ENCODE peak calls at places on chromosome 21, in four cellular contexts. X is GM12891, T is K562, Q is GM12878. P is an unnamed sample.
A peak's percentile ranks its signal among the peaks of the same experiment; 100 is the strongest.

GRCh38 chr21:36175771-36176565 is 19.3 kb downstream of the DOP1B start:
- DNase-seq in T (no peak), X (no peak), Q (no peak), P (no peak)

GRCh38 chr21:27590271-27590670 is 623.4 kb upstream of the ADAMTS5 start:
- DNase-seq in T (no peak), X (no peak), Q (no peak), P (no peak)

GRCh38 chr21:35796834-35797233 is 263.5 kb downstream of the SETD4 start:
- DNase-seq in T (no peak), Q (no peak), X (no peak), P (no peak)

GRCh38 chr21:44540741-44541288 is 820 bp upstream of the KRTAP10-1 start:
- DNase-seq in X (no peak), T (no peak), Q (no peak), P (no peak)

GRCh38 chr21:31713973-31714740 is 17.8 kb downstream of the SCAF4 start:
- DNase-seq in T (peak; percentile 81), X (no peak), Q (no peak), P (no peak)

GRCh38 chr21:42313501-42313969 is 1.7 kb downstream of the TFF3 start:
- DNase-seq in Q (no peak), X (no peak), T (no peak), P (no peak)

GRCh38 chr21:42220138-42220701 is 1.3 kb downstream of the ABCG1 start:
- DNase-seq in X (no peak), Q (no peak), T (peak; percentile 25), P (peak; percentile 20)

GRCh38 chr21:44846485-44847260 is 26.8 kb downstream of the PTTG1IP start:
- DNase-seq in T (peak; percentile 65), Q (no peak), X (no peak), P (peak; percentile 73)

GRCh38 chr21:23478381-23478780 is 2128.9 kb downstream of the MRPL39 start:
- DNase-seq in T (no peak), Q (no peak), X (no peak), P (no peak)

GRCh38 chr21:15742052-15742451 is 12.3 kb downstream of the USP25 start:
- DNase-seq in T (peak; percentile 72), Q (no peak), X (no peak), P (peak; percentile 53)

GRCh38 chr21:41695513-41695912 is 71.3 kb downstream of the RIPK4 start:
- DNase-seq in T (no peak), Q (no peak), X (no peak), P (no peak)

GRCh38 chr21:28943631-28944030 is 49.0 kb downstream of the LTN1 start:
- DNase-seq in X (no peak), Q (no peak), T (no peak), P (no peak)

GRCh38 chr21:38683222-38683621 is 122.5 kb upstream of the ETS2 start:
- DNase-seq in Q (no peak), X (no peak), T (no peak), P (no peak)
- TF ChIP-seq SPI1 in Q (no peak), X (no peak), T (no peak), P (no peak)

DNA sequence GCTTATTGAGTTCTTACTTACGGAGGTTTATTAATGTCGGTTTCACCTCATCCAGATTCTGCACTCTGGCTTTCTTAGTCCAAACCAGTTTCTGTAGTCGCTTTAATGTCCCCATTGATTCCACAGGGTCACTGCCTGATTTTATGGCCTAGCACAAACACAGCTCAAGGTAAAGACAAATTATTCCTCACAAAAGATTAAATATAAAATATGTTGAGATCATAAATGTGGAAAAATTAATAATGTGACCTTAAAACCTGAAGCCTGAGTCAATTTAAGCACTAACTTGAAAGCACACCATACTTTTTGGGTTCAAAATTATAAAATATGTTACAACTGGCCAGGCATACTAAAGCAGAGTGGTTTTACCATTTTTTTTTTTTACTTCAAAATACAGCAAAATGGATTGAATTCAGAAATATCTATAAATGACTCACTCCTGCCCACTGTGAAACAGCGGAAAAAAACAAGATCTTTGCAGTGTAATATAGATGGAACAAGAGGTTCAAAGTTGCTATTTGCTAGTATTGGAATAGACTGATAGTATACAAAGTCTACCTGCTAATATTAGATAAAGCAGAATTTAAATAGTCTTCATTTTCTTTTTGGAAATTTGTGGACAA is 37.6 kb upstream of the SAMSN1 start:
- DNase-seq in X (no peak), T (peak; percentile 52), Q (no peak), P (no peak)
- TF ChIP-seq SPI1 in X (no peak), T (no peak), Q (no peak), P (no peak)

DNA sequence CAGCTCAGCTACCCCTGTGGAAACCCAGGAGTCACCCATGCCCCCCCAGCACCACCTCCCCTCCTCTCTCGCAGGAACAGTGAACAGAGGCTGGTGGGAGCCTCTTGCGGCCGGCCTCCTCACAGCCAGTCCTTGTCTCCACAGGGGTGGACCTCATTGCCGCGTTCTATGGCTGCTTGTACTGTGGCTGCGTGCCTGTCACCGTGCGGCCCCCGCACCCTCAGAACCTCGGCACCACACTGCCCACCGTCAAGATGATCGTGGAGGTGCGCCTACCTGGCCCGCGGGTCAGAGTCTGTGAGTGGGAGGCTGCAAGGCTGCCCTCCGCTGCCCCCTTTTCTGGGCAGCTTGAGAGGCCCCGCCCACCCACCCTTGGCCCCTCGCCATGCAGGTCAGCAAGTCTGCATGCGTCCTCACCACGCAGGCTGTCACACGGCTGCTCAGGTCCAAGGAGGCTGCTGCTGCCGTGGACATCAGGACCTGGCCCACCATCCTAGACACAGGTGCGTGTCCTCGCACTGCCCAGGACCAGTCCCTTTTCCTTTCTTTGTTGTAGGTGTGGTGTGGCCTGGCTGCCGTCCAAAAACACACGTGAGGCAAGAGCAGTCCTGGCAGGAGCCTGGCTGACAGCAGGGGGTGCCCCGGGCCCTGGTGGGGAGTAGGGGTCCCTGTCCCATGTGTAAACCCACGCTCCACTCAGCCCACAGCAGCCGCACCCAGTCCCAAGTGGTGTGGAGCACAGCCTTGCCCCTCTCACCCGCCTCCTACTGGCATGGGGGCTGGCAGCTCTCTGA is 50.3 kb downstream of the S100B start:
- DNase-seq in Q (no peak), X (no peak), T (no peak), P (no peak)
- TF ChIP-seq SPI1 in Q (no peak), X (no peak), T (no peak), P (no peak)

GRCh38 chr21:46148106-46148505 is 7.3 kb downstream of the FTCD start:
- DNase-seq in T (no peak), Q (no peak), X (no peak), P (no peak)

GRCh38 chr21:46144464-46145070 is 10.8 kb downstream of the FTCD start:
- DNase-seq in X (no peak), Q (no peak), T (no peak), P (no peak)

GRCh38 chr21:46145840-46146691 is 9.3 kb downstream of the FTCD start:
- DNase-seq in Q (no peak), T (no peak), X (no peak), P (no peak)

GRCh38 chr21:46145159-46145839 is 10.1 kb downstream of the FTCD start:
- DNase-seq in Q (no peak), T (no peak), X (no peak), P (no peak)

DNA sequence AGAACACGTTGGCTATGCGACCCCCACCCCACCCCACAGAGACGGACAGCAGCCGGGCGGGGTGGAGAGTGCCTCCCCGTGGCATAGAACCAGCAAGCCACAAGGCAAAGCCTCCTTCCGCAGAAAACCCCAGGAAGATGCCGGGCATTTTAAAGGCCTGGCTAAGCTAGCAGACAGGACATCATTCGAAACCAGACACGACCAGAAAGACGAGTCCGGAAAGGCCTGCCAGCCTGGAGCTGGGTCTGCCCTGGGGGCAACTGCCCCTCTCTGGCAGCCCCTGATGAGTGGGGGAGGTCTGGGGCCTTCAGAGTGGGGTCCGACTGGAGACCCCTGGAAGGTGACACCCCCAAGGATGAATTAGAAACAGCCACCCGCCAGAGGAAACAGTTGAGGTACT is 8.5 kb downstream of the FTCD start:
- DNase-seq in T (no peak), Q (no peak), X (no peak), P (no peak)
- TF ChIP-seq SPI1 in T (no peak), Q (no peak), X (no peak), P (no peak)

DNA sequence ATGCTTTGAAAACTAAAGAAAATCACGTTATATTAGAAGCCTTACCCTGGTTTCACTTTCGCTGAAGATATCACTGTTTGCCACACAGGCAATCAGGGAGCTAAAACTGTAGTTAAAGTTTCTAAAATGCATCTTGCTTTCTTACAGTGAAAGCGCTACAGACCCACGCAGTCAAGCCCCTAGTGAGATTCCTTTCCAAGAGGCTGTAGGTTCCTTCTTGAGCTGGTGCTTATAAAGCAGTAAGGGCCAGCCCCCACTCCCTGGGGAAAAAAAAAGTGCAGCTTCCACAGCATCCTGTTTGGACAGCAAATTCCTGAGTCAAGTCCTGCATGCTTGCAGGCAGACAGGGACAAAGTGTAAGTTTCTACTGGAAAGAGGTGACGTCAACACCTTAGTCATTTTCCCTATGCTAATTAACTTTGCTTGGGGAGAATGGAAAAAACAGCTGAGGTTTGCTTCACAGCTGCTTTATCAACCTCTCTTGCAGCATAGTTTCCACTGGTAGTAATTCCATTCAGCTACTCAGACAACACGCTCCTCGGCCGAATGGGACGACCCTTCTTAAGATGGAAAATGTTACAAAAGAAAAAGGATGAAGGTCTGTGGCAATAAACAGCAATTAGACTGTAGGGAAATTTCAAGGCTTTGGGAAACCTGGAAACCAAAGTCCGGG is 14.7 kb upstream of the KCNE1 start:
- DNase-seq in X (no peak), T (peak; percentile 31), Q (no peak), P (peak; percentile 38)
- TF ChIP-seq SPI1 in X (no peak), T (no peak), Q (no peak), P (no peak)

P was measured in HL-60.